ENCODE peak calls at places on chromosomes 13 and 19, in seven cellular contexts. C is K562; K is heart right ventricle; X is stomach; T is mucosa of descending colon; R is HepG2; A is CD8-positive, alpha-beta memory T cell. O is an unnamed sample.

GRCh38 chr13:30870049-30870884 is 35.8 kb upstream of the MEDAG start:
- DNase-seq in C (peak; percentile 81), K (peak; percentile 77), X (peak; percentile 42), T (peak; percentile 75), R (no peak), A (no peak), O (peak; percentile 67)

GRCh38 chr19:1116726-1117581 is 13.2 kb downstream of the GPX4 start:
- DNase-seq in C (no peak), K (no peak), X (no peak), T (no peak), R (no peak), A (no peak), O (no peak)

GRCh38 chr19:14155371-14155770 is 19.0 kb upstream of the ASF1B start:
- DNase-seq in C (no peak), K (no peak), X (no peak), T (no peak), R (no peak), A (no peak), O (no peak)

GRCh38 chr13:19178901-19179593 is 2.6 kb downstream of the TUBA3C start:
- DNase-seq in C (no peak), K (no peak), X (peak; percentile 45), T (no peak), R (no peak), A (no peak), O (no peak)

GRCh38 chr19:29680447-29680846 is 15.2 kb downstream of the PLEKHF1 start:
- DNase-seq in C (no peak), K (peak; percentile 54), X (peak; percentile 62), T (peak; percentile 78), R (no peak), A (peak; percentile 86), O (peak; percentile 65)

GRCh38 chr13:70087247-70087646 is 20.4 kb upstream of the ATXN8OS start:
- DNase-seq in C (no peak), K (no peak), X (no peak), T (no peak), R (no peak), A (no peak), O (no peak)

GRCh38 chr13:65964672-65965071 is 1265.5 kb downstream of the PCDH9 start:
- DNase-seq in C (no peak), K (no peak), X (no peak), T (no peak), R (no peak), A (no peak), O (no peak)

GRCh38 chr19:48351341-48351752 is 12.4 kb downstream of the TMEM143 start:
- DNase-seq in C (peak; percentile 88), K (peak; percentile 78), X (peak; percentile 83), T (peak; percentile 90), R (peak; percentile 63), A (peak; percentile 67), O (peak; percentile 87)

GRCh38 chr19:6728346-6728745 is 7.9 kb upstream of the C3 start:
- DNase-seq in C (no peak), K (no peak), X (no peak), T (no peak), R (no peak), A (no peak), O (no peak)

GRCh38 chr13:50714886-50715285 is 128.6 kb downstream of the DLEU7 start:
- DNase-seq in C (no peak), K (no peak), X (no peak), T (no peak), R (no peak), A (no peak), O (no peak)

GRCh38 chr13:114118763-114119123 is 13.7 kb downstream of the RASA3 start:
- DNase-seq in C (no peak), K (no peak), X (no peak), T (peak; percentile 36), R (no peak), A (no peak), O (no peak)

GRCh38 chr13:85806553-85807175 is 7.4 kb upstream of the SLITRK6 start:
- DNase-seq in C (peak; percentile 16), K (no peak), X (no peak), T (no peak), R (peak; percentile 41), A (no peak), O (no peak)

GRCh38 chr13:26895081-26895807 is 134.7 kb upstream of the GPR12 start:
- DNase-seq in C (no peak), K (no peak), X (no peak), T (no peak), R (no peak), A (no peak), O (no peak)

GRCh38 chr13:98860491-98860890 is 108.0 kb upstream of the SLC15A1 start:
- DNase-seq in C (no peak), K (no peak), X (no peak), T (no peak), R (no peak), A (no peak), O (no peak)

GRCh38 chr13:51478418-51479198 is 25.8 kb upstream of the INTS6 start:
- DNase-seq in C (no peak), K (no peak), X (no peak), T (no peak), R (peak; percentile 53), A (no peak), O (no peak)

GRCh38 chr19:43148233-43148632 is 38.1 kb downstream of the PSG5 start:
- DNase-seq in C (no peak), K (no peak), X (no peak), T (no peak), R (no peak), A (no peak), O (no peak)

GRCh38 chr13:37442996-37443395 is 155.6 kb downstream of the POSTN start:
- DNase-seq in C (no peak), K (no peak), X (no peak), T (no peak), R (no peak), A (no peak), O (no peak)

GRCh38 chr13:113794764-113795173 is 35.7 kb downstream of the TMEM255B start:
- DNase-seq in C (no peak), K (no peak), X (no peak), T (no peak), R (no peak), A (no peak), O (no peak)

GRCh38 chr13:113506025-113506685 is 15.6 kb upstream of the DCUN1D2 start:
- DNase-seq in C (peak; percentile 50), K (no peak), X (no peak), T (no peak), R (no peak), A (no peak), O (no peak)

GRCh38 chr19:39671739-39672363 is 16.1 kb downstream of the LGALS16 start:
- DNase-seq in C (peak; percentile 58), K (no peak), X (peak; percentile 29), T (no peak), R (peak; percentile 60), A (peak; percentile 20), O (peak; percentile 33)

GRCh38 chr19:29851769-29852521 is 40.2 kb downstream of the CCNE1 start:
- DNase-seq in C (no peak), K (no peak), X (no peak), T (no peak), R (no peak), A (no peak), O (no peak)

GRCh38 chr19:50669319-50670101 is 20.3 kb downstream of the C19orf81 start:
- DNase-seq in C (peak; percentile 75), K (no peak), X (peak; percentile 30), T (peak; percentile 43), R (no peak), A (no peak), O (peak; percentile 27)

GRCh38 chr13:77800219-77800618 is 102.7 kb downstream of the SLAIN1 start:
- DNase-seq in C (no peak), K (no peak), X (no peak), T (no peak), R (no peak), A (no peak), O (no peak)

GRCh38 chr19:335072-335471 is 9.5 kb downstream of the MIER2 start:
- DNase-seq in C (no peak), K (no peak), X (no peak), T (no peak), R (no peak), A (no peak), O (no peak)

DNA sequence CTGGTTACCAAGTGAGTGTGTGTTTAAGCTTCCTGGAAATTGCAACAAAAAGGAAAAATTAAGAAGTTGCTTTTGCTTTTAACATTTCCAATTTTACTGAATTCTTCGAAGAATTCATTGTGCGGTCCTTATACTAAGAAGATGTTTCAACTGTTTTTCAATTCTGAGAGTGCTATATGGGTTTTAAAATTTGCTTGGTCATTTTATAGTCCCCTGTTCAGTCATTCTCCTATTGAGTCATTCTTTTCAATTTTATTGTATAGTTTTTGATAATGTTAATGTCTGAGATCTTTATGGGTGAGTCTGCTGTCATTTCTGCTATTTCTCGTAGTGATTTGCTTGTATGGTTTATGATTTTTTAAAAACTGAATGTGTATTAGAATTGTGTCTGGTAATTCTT is 26.5 kb downstream of the UBA2 start:
- DNase-seq in C (no peak), K (no peak), X (no peak), T (no peak), R (no peak), A (no peak), O (no peak)
- H3K4me1 ChIP-seq in C (no peaks in the 10 kb centered on the region), K (no peaks in the 10 kb centered on the region), X (peaks cover 16% of the 10 kb centered on the region), T (no peaks in the 10 kb centered on the region), R (no peaks in the 10 kb centered on the region), A (no peaks in the 10 kb centered on the region), O (no peaks in the 10 kb centered on the region)

DNA sequence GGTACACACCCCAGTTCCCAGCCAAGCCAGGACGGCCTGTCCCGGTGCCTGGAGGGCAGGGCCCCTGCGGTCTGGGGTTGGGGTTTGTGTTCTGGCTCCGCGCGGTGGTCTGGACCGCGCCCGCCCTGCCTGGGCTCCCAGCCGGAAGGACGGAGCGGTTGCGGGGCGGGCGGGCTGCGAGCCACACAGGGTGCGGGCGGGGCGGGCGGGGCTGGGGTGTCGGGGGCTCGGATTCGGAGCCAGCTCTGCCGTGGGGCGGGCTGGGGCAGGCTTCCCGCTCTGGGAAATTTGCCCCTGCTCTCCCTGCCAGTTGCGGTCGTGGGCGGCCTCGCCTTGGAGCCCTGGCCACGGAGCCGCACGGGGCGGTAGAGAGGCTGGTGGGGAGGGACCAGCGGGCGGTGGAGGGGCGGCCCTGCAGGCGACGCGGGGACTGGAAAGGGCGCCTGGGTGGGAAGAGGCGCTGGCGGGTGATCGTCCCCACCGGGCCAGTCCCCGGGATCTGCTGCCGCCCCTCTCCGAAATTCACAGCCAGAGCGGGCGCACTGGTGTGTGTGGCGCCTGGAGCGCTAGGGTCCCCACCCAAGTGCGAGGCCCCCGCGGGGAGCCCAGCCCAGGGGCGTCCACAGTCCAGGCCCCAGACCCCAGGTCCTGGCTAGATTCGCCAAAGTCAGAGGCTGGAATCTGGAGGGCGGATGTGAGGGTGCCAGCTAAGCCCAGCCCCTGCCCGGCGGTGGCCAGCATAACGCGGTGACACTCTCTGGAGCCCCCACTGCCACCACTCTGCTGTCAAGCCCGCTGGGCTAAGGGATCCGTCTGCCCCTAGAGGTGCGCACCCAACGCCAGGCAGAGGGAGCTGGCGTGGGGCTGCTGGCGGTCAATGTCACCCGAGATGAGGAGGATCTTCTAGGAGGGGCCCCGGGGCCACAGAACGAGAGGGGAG is 11.0 kb upstream of the ZNF492 start:
- DNase-seq in C (no peak), K (peak; percentile 62), X (no peak), T (no peak), R (no peak), A (no peak), O (no peak)
- H3K4me3 ChIP-seq in C (no peak overlapping the region), K (peak overlapping the region; percentile 42), X (peak overlapping the region; percentile 13), T (no peak overlapping the region), R (no peak overlapping the region), A (no peak overlapping the region), O (no peak overlapping the region)

GRCh38 chr13:111857846-111858560 is 208.9 kb upstream of the SOX1 start:
- DNase-seq in C (peak; percentile 0), K (no peak), X (no peak), T (no peak), R (no peak), A (no peak), O (no peak)
- H3K4me1 ChIP-seq in C (no peaks in the 10 kb centered on the region), K (no peaks in the 10 kb centered on the region), X (no peaks in the 10 kb centered on the region), T (no peaks in the 10 kb centered on the region), R (no peaks in the 10 kb centered on the region), A (no peaks in the 10 kb centered on the region), O (no peaks in the 10 kb centered on the region)

GRCh38 chr19:18833849-18834643 is 2.3 kb downstream of the UPF1 start:
- DNase-seq in C (peak; percentile 33), K (no peak), X (no peak), T (no peak), R (peak; percentile 53), A (no peak), O (peak; percentile 57)
- H3K4me3 ChIP-seq in C (peak overlapping the region; percentile 90), K (peak overlapping the region; percentile 95), X (peak overlapping the region; percentile 90), T (no peak overlapping the region), R (peak overlapping the region; percentile 80), A (peak overlapping the region; percentile 77), O (peak overlapping the region; percentile 90)

O was measured in colonic mucosa.